ENCODE peak calls at places on chromosome 16, in six cellular contexts. One of them, this sample, is unnamed.

GRCh38 chr16:19783363-19783762 is 65.3 kb downstream of the IQCK start:
- DNase-seq in MM.1S: no peak
- DNase-seq in SJSA1: peak; percentile 14
- DNase-seq in heart right ventricle: no peak
- DNase-seq in sigmoid colon: no peak
- DNase-seq in cardiac muscle cell: no peak
- DNase-seq in this sample: no peak

GRCh38 chr16:14509055-14509454 is 121.0 kb downstream of the PARN start:
- DNase-seq in heart right ventricle: no peak
- DNase-seq in MM.1S: no peak
- DNase-seq in cardiac muscle cell: peak; percentile 71
- DNase-seq in SJSA1: no peak
- DNase-seq in sigmoid colon: no peak
- DNase-seq in this sample: peak; percentile 29

GRCh38 chr16:83215417-83216001 is 588.7 kb downstream of the CDH13 start:
- DNase-seq in MM.1S: peak; percentile 11
- DNase-seq in cardiac muscle cell: peak; percentile 53
- DNase-seq in heart right ventricle: no peak
- DNase-seq in SJSA1: no peak
- DNase-seq in sigmoid colon: no peak
- DNase-seq in this sample: no peak

GRCh38 chr16:72458035-72458434 is 286.1 kb upstream of the PMFBP1 start:
- DNase-seq in SJSA1: no peak
- DNase-seq in cardiac muscle cell: no peak
- DNase-seq in sigmoid colon: no peak
- DNase-seq in MM.1S: no peak
- DNase-seq in heart right ventricle: no peak
- DNase-seq in this sample: no peak

GRCh38 chr16:14324581-14324980 is 253.5 kb downstream of the MRTFB start:
- DNase-seq in cardiac muscle cell: peak; percentile 66
- DNase-seq in sigmoid colon: no peak
- DNase-seq in MM.1S: no peak
- DNase-seq in SJSA1: no peak
- DNase-seq in heart right ventricle: no peak
- DNase-seq in this sample: no peak

GRCh38 chr16:50254072-50254471 is 12.3 kb upstream of the ADCY7 start:
- DNase-seq in heart right ventricle: no peak
- DNase-seq in sigmoid colon: no peak
- DNase-seq in MM.1S: no peak
- DNase-seq in cardiac muscle cell: no peak
- DNase-seq in SJSA1: peak; percentile 35
- DNase-seq in this sample: no peak

GRCh38 chr16:28985611-28986041 is 774 bp downstream of the LAT start:
- DNase-seq in SJSA1: no peak
- DNase-seq in MM.1S: no peak
- DNase-seq in heart right ventricle: no peak
- DNase-seq in sigmoid colon: no peak
- DNase-seq in cardiac muscle cell: no peak
- DNase-seq in this sample: no peak

GRCh38 chr16:12754824-12755543 is 48.7 kb downstream of the CPPED1 start:
- DNase-seq in sigmoid colon: no peak
- DNase-seq in MM.1S: no peak
- DNase-seq in heart right ventricle: no peak
- DNase-seq in cardiac muscle cell: no peak
- DNase-seq in SJSA1: no peak
- DNase-seq in this sample: no peak

GRCh38 chr16:12290868-12291267 is 314.3 kb downstream of the SNX29 start:
- DNase-seq in SJSA1: no peak
- DNase-seq in sigmoid colon: no peak
- DNase-seq in heart right ventricle: no peak
- DNase-seq in MM.1S: no peak
- DNase-seq in cardiac muscle cell: no peak
- DNase-seq in this sample: no peak

GRCh38 chr16:82350560-82350959 is 180.5 kb upstream of the MPHOSPH6 start:
- DNase-seq in cardiac muscle cell: no peak
- DNase-seq in MM.1S: no peak
- DNase-seq in SJSA1: no peak
- DNase-seq in heart right ventricle: no peak
- DNase-seq in sigmoid colon: no peak
- DNase-seq in this sample: no peak

GRCh38 chr16:66649636-66650205 is 45.2 kb downstream of the CMTM3 start:
- DNase-seq in MM.1S: no peak
- DNase-seq in cardiac muscle cell: no peak
- DNase-seq in SJSA1: no peak
- DNase-seq in sigmoid colon: peak; percentile 48
- DNase-seq in heart right ventricle: no peak
- DNase-seq in this sample: no peak

GRCh38 chr16:66510711-66511614 is 39.0 kb downstream of the TK2 start:
- DNase-seq in cardiac muscle cell: peak; percentile 54
- DNase-seq in SJSA1: peak; percentile 32
- DNase-seq in MM.1S: no peak
- DNase-seq in heart right ventricle: no peak
- DNase-seq in sigmoid colon: peak; percentile 74
- DNase-seq in this sample: no peak

GRCh38 chr16:22898131-22898530 is 84.2 kb downstream of the HS3ST2 start:
- DNase-seq in SJSA1: no peak
- DNase-seq in MM.1S: no peak
- DNase-seq in cardiac muscle cell: no peak
- DNase-seq in sigmoid colon: no peak
- DNase-seq in heart right ventricle: no peak
- DNase-seq in this sample: no peak

GRCh38 chr16:31528726-31529397 is 1.2 kb downstream of the AHSP start:
- DNase-seq in heart right ventricle: no peak
- DNase-seq in MM.1S: no peak
- DNase-seq in cardiac muscle cell: peak; percentile 73
- DNase-seq in sigmoid colon: no peak
- DNase-seq in SJSA1: no peak
- DNase-seq in this sample: no peak

GRCh38 chr16:89786474-89787364 is 29.7 kb downstream of the FANCA start:
- DNase-seq in heart right ventricle: peak; percentile 31
- DNase-seq in MM.1S: no peak
- DNase-seq in sigmoid colon: no peak
- DNase-seq in cardiac muscle cell: no peak
- DNase-seq in SJSA1: no peak
- DNase-seq in this sample: no peak

GRCh38 chr16:27450836-27451341 is 48.9 kb downstream of the IL21R start:
- DNase-seq in MM.1S: no peak
- DNase-seq in SJSA1: no peak
- DNase-seq in sigmoid colon: no peak
- DNase-seq in cardiac muscle cell: peak; percentile 22
- DNase-seq in heart right ventricle: no peak
- DNase-seq in this sample: no peak
- H3K4me3 ChIP-seq in MM.1S: no peak overlapping the region
- H3K4me3 ChIP-seq in SJSA1: no peak overlapping the region
- H3K4me3 ChIP-seq in sigmoid colon: no peak overlapping the region
- H3K4me3 ChIP-seq in cardiac muscle cell: no peak overlapping the region
- H3K4me3 ChIP-seq in heart right ventricle: no peak overlapping the region
- H3K4me3 ChIP-seq in this sample: no peak overlapping the region

GRCh38 chr16:3536271-3536671 is 35.5 kb downstream of the CLUAP1 start:
- DNase-seq in SJSA1: no peak
- DNase-seq in MM.1S: no peak
- DNase-seq in cardiac muscle cell: peak; percentile 33
- DNase-seq in heart right ventricle: no peak
- DNase-seq in sigmoid colon: no peak
- DNase-seq in this sample: no peak

GRCh38 chr16:3534126-3534525 is 33.3 kb downstream of the CLUAP1 start:
- DNase-seq in cardiac muscle cell: no peak
- DNase-seq in MM.1S: no peak
- DNase-seq in SJSA1: no peak
- DNase-seq in heart right ventricle: no peak
- DNase-seq in sigmoid colon: no peak
- DNase-seq in this sample: no peak

GRCh38 chr16:3538222-3538621 is 37.4 kb downstream of the CLUAP1 start:
- DNase-seq in sigmoid colon: no peak
- DNase-seq in SJSA1: no peak
- DNase-seq in MM.1S: no peak
- DNase-seq in heart right ventricle: no peak
- DNase-seq in cardiac muscle cell: no peak
- DNase-seq in this sample: no peak

GRCh38 chr16:3532741-3533140 is 31.9 kb downstream of the CLUAP1 start:
- DNase-seq in sigmoid colon: no peak
- DNase-seq in MM.1S: no peak
- DNase-seq in SJSA1: no peak
- DNase-seq in heart right ventricle: no peak
- DNase-seq in cardiac muscle cell: no peak
- DNase-seq in this sample: no peak

DNA sequence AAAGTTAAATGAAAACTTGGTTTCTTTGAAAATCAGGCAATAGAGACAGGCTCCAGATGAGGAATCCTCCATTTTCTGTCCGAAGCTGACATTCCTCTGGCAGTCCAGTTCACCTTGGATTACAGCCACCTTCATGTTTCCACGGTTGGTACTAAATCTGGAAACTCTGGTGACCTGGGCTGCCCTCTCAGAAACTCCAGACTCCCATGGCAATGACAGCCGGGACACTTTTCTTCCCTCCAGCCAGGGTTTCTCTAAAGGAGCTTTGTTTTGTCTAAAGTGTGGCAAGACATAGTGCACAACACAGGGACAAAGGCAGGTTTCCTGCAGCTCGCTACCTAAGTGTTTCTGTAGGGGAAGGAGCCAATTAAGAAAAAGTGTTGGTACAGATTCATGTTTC is 36.0 kb downstream of the CLUAP1 start:
- DNase-seq in SJSA1: no peak
- DNase-seq in sigmoid colon: no peak
- DNase-seq in cardiac muscle cell: no peak
- DNase-seq in heart right ventricle: peak; percentile 30
- DNase-seq in MM.1S: no peak
- DNase-seq in this sample: no peak
- H3K36me3 ChIP-seq in SJSA1: peaks cover 6% of the 10 kb centered on the region
- H3K36me3 ChIP-seq in sigmoid colon: peaks cover 18% of the 10 kb centered on the region
- H3K36me3 ChIP-seq in cardiac muscle cell: peaks cover 19% of the 10 kb centered on the region
- H3K36me3 ChIP-seq in heart right ventricle: no peaks in the 10 kb centered on the region
- H3K36me3 ChIP-seq in MM.1S: no peaks in the 10 kb centered on the region
- H3K36me3 ChIP-seq in this sample: peaks cover 1% of the 10 kb centered on the region

DNA sequence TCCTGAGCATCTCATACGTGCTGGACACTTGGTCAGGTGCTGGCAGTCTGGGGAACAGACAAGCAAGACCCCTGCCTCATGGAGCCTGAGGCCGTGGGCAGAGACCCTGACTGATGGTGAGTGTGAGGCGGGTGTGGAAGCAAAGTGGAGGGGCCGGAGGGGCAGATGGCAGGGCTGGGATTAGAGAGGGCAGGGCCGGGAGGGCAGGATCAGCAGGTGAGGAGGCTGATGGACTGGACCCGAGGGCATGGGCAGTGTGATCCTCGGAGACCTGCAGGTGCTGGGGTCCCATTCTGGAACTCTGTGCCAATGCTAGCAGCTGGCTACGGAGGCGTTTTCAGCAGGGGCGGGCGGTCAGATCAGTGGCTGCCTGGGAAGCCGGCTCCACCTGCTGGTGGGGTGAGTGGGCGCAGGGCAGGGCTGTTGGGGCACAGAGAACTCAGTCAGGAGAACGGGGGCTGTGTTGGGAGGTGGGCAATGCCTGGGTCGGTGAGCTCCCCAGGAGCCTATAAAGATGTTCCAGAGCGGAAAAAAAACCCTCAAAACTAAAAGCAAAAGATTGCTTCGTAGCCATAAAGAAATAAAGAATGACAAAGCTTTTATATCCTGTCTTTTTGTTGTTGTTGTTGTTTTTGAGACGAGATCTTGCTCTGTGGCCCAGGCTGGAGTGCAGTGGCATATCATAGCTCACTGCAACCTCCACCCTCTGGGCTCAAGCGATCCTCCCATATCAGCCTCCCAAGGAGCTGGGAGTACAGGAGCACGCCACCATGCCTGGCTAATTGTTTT is 8.9 kb upstream of the C16orf74 start:
- DNase-seq in MM.1S: no peak
- DNase-seq in cardiac muscle cell: no peak
- DNase-seq in sigmoid colon: no peak
- DNase-seq in heart right ventricle: no peak
- DNase-seq in SJSA1: no peak
- DNase-seq in this sample: no peak
- H3K4me3 ChIP-seq in MM.1S: no peak overlapping the region
- H3K4me3 ChIP-seq in cardiac muscle cell: no peak overlapping the region
- H3K4me3 ChIP-seq in sigmoid colon: no peak overlapping the region
- H3K4me3 ChIP-seq in heart right ventricle: no peak overlapping the region
- H3K4me3 ChIP-seq in SJSA1: no peak overlapping the region
- H3K4me3 ChIP-seq in this sample: no peak overlapping the region

GRCh38 chr16:67869653-67870052 is 3.2 kb upstream of the EDC4 start:
- DNase-seq in MM.1S: no peak
- DNase-seq in cardiac muscle cell: no peak
- DNase-seq in heart right ventricle: no peak
- DNase-seq in sigmoid colon: no peak
- DNase-seq in SJSA1: no peak
- DNase-seq in this sample: no peak
- H3K36me3 ChIP-seq in MM.1S: no peaks in the 10 kb centered on the region
- H3K36me3 ChIP-seq in cardiac muscle cell: peaks cover 31% of the 10 kb centered on the region
- H3K36me3 ChIP-seq in heart right ventricle: peaks cover 22% of the 10 kb centered on the region
- H3K36me3 ChIP-seq in sigmoid colon: peaks cover 14% of the 10 kb centered on the region
- H3K36me3 ChIP-seq in SJSA1: peaks cover 85% of the 10 kb centered on the region
- H3K36me3 ChIP-seq in this sample: peaks cover 2% of the 10 kb centered on the region

GRCh38 chr16:87919681-87919994 is 16.7 kb downstream of the CA5A start:
- DNase-seq in heart right ventricle: no peak
- DNase-seq in sigmoid colon: no peak
- DNase-seq in MM.1S: no peak
- DNase-seq in cardiac muscle cell: no peak
- DNase-seq in SJSA1: no peak
- DNase-seq in this sample: no peak

GRCh38 chr16:87918314-87918713 is 18.0 kb downstream of the CA5A start:
- DNase-seq in SJSA1: no peak
- DNase-seq in cardiac muscle cell: no peak
- DNase-seq in MM.1S: no peak
- DNase-seq in heart right ventricle: no peak
- DNase-seq in sigmoid colon: peak; percentile 74
- DNase-seq in this sample: no peak

GRCh38 chr16:87921236-87921773 is 15.0 kb downstream of the CA5A start:
- DNase-seq in heart right ventricle: no peak
- DNase-seq in cardiac muscle cell: no peak
- DNase-seq in MM.1S: no peak
- DNase-seq in SJSA1: no peak
- DNase-seq in sigmoid colon: no peak
- DNase-seq in this sample: no peak

GRCh38 chr16:87917503-87917902 is 18.8 kb downstream of the CA5A start:
- DNase-seq in cardiac muscle cell: no peak
- DNase-seq in SJSA1: no peak
- DNase-seq in sigmoid colon: no peak
- DNase-seq in heart right ventricle: no peak
- DNase-seq in MM.1S: no peak
- DNase-seq in this sample: no peak

DNA sequence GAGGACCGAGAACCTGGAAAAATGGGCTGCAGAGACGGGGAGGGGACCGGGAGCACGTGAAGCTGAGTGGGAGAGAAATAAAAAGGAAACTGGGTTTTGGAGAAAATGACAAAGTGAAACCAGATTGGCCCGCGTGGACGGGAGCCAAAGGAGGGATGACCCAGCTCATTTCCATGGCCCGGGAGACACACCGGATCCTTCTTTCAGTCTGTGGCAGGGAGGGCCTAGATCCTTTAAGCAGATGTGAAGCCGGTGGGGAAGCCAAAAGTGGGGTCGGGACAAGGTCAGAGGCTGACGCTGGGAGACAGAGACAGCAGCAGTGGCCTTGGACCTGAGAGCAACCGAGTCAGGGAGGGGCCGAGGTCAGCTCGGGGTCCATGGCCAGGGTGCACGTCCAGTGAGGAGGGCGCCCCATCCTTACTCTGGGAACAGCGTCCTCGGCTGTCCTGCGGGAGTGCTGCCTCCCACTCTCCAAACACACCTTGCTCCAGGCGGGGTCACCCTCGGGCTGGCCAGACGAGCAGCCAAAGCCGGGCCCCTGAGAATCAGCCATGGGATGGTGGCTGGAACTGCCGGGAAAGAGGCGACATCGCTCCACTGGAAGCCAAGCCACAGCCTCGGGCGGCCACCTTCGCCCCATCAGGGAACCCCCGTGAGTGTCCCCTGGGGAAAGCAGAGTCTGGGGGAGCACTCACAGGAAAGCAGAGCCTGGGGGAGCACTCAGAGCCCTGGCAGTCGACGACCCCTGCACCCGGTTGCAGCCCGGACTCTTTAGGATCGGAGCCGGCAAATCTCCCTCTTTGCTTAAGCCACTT is 17.3 kb downstream of the CA5A start:
- DNase-seq in sigmoid colon: no peak
- DNase-seq in cardiac muscle cell: no peak
- DNase-seq in heart right ventricle: peak; percentile 68
- DNase-seq in SJSA1: no peak
- DNase-seq in MM.1S: no peak
- DNase-seq in this sample: no peak
- H3K4me3 ChIP-seq in sigmoid colon: no peak overlapping the region
- H3K4me3 ChIP-seq in cardiac muscle cell: no peak overlapping the region
- H3K4me3 ChIP-seq in heart right ventricle: no peak overlapping the region
- H3K4me3 ChIP-seq in SJSA1: no peak overlapping the region
- H3K4me3 ChIP-seq in MM.1S: peak overlapping the region; percentile 17
- H3K4me3 ChIP-seq in this sample: no peak overlapping the region

This sample was measured in kidney epithelial cell.